ENCODE peak calls at places on chromosomes 4 and X, in ten cellular contexts. A is mesothelial cell of epicardium; W is RWPE1; R is DMS153; I is GOT3; Y is NCI-H774; V is SW480; N is GM23338; U is AG04450; K is CD4-positive, alpha-beta T cell. H is an unnamed sample.
A peak's percentile ranks its signal among the peaks of the same experiment; 100 is the strongest.

GRCh38 chr4:85842540-85842939 is 367.6 kb downstream of the ARHGAP24 start:
- DNase-seq in A (no peak), W (no peak), R (peak; percentile 14), I (no peak), Y (no peak), V (no peak), N (no peak), U (no peak), K (no peak), H (no peak)

GRCh38 chr4:7727727-7728126 is 211.9 kb downstream of the AFAP1 start:
- DNase-seq in A (no peak), W (no peak), R (no peak), I (no peak), Y (no peak), V (no peak), N (no peak), U (no peak), K (no peak), H (no peak)

GRCh38 chr4:38673109-38673978 is 9.3 kb downstream of the KLF3 start:
- DNase-seq in A (no peak), W (peak; percentile 86), R (peak; percentile 37), I (no peak), Y (no peak), V (no peak), N (peak; percentile 62), U (no peak), K (no peak), H (no peak)

GRCh38 chr4:76681996-76682395 is 215.9 kb downstream of the SOWAHB start:
- DNase-seq in A (no peak), W (no peak), R (no peak), I (no peak), Y (no peak), V (no peak), N (no peak), U (no peak), K (no peak), H (no peak)

GRCh38 chr4:150379454-150379853 is 202.5 kb upstream of the MAB21L2 start:
- DNase-seq in A (no peak), W (peak; percentile 1), R (no peak), I (no peak), Y (no peak), V (no peak), N (no peak), U (no peak), K (no peak), H (no peak)

GRCh38 chrX:133415276-133416105 is at the start of gene GPC4:
- DNase-seq in A (peak; percentile 73), W (no peak), R (no peak), I (no peak), Y (peak; percentile 33), V (peak; percentile 68), N (peak; percentile 86), U (no peak), K (no peak), H (no peak)

GRCh38 chr4:86950835-86951525 is 16.2 kb downstream of the AFF1 start:
- DNase-seq in A (no peak), W (no peak), R (no peak), I (no peak), Y (no peak), V (no peak), N (peak; percentile 85), U (no peak), K (no peak), H (no peak)

GRCh38 chr4:157896726-157897125 is 276.1 kb downstream of the GASK1B start:
- DNase-seq in A (no peak), W (no peak), R (no peak), I (no peak), Y (no peak), V (no peak), N (peak; percentile 56), U (no peak), K (no peak), H (no peak)

GRCh38 chrX:15336023-15336413 is 695 bp upstream of the PIGA start:
- DNase-seq in A (no peak), W (peak; percentile 36), R (no peak), I (no peak), Y (peak; percentile 2), V (peak; percentile 29), N (peak; percentile 57), U (peak; percentile 11), K (peak; percentile 25), H (peak; percentile 45)

GRCh38 chr4:128386761-128387599 is 99.4 kb upstream of the PGRMC2 start:
- DNase-seq in A (no peak), W (peak; percentile 70), R (peak; percentile 80), I (peak; percentile 55), Y (no peak), V (peak; percentile 70), N (no peak), U (peak; percentile 91), K (no peak), H (no peak)

GRCh38 chr4:184348311-184349233 is 125.8 kb downstream of the IRF2 start:
- DNase-seq in A (no peak), W (no peak), R (no peak), I (no peak), Y (no peak), V (no peak), N (no peak), U (peak; percentile 39), K (no peak), H (no peak)

GRCh38 chr4:65670331-65671031 is at the start of gene EPHA5:
- DNase-seq in A (peak; percentile 82), W (peak; percentile 50), R (peak; percentile 55), I (peak; percentile 17), Y (peak; percentile 66), V (peak; percentile 20), N (peak; percentile 91), U (peak; percentile 21), K (no peak), H (no peak)

GRCh38 chr4:43242611-43243010 is 350.1 kb downstream of the GRXCR1 start:
- DNase-seq in A (no peak), W (no peak), R (no peak), I (no peak), Y (no peak), V (no peak), N (no peak), U (no peak), K (no peak), H (no peak)

GRCh38 chrX:40402771-40403533 is 177.8 kb upstream of the ATP6AP2 start:
- DNase-seq in A (no peak), W (peak; percentile 11), R (no peak), I (peak; percentile 29), Y (no peak), V (peak; percentile 27), N (no peak), U (peak; percentile 1), K (no peak), H (no peak)

GRCh38 chrX:134396174-134396573 is 63.8 kb upstream of the HPRT1 start:
- DNase-seq in A (no peak), W (peak; percentile 10), R (no peak), I (no peak), Y (no peak), V (peak; percentile 51), N (peak; percentile 12), U (no peak), K (no peak), H (no peak)

GRCh38 chr4:71300964-71301363 is 37.9 kb upstream of the SLC4A4 start:
- DNase-seq in A (no peak), W (no peak), R (no peak), I (no peak), Y (no peak), V (no peak), N (no peak), U (no peak), K (no peak), H (no peak)

GRCh38 chr4:169133932-169134331 is 123.9 kb upstream of the CBR4 start:
- DNase-seq in A (no peak), W (no peak), R (no peak), I (no peak), Y (no peak), V (no peak), N (no peak), U (no peak), K (no peak), H (no peak)

GRCh38 chr4:15234585-15235126 is 193.2 kb upstream of the C1QTNF7 start:
- DNase-seq in A (no peak), W (peak; percentile 72), R (peak; percentile 4), I (no peak), Y (no peak), V (peak; percentile 51), N (no peak), U (peak; percentile 88), K (no peak), H (no peak)

GRCh38 chrX:21873063-21873785 is 17.4 kb downstream of the YY2 start:
- DNase-seq in A (no peak), W (no peak), R (no peak), I (no peak), Y (no peak), V (no peak), N (no peak), U (no peak), K (no peak), H (no peak)

GRCh38 chr4:89248879-89249281 is 58.7 kb downstream of the GPRIN3 start:
- DNase-seq in A (no peak), W (no peak), R (peak; percentile 69), I (no peak), Y (peak; percentile 66), V (no peak), N (no peak), U (no peak), K (no peak), H (no peak)

GRCh38 chr4:79678472-79679202 is 270.6 kb upstream of the GK2 start:
- DNase-seq in A (no peak), W (no peak), R (no peak), I (no peak), Y (no peak), V (no peak), N (no peak), U (no peak), K (no peak), H (no peak)

GRCh38 chrX:24619647-24620046 is 27.5 kb downstream of the PCYT1B start:
- DNase-seq in A (peak; percentile 42), W (no peak), R (peak; percentile 33), I (peak; percentile 62), Y (peak; percentile 10), V (peak; percentile 2), N (no peak), U (peak; percentile 0), K (no peak), H (no peak)

GRCh38 chrX:114581528-114582263 is 2.2 kb upstream of the HTR2C start:
- DNase-seq in A (peak; percentile 39), W (no peak), R (no peak), I (no peak), Y (no peak), V (no peak), N (peak; percentile 57), U (no peak), K (no peak), H (no peak)

GRCh38 chr4:83197555-83198235 is 83.2 kb upstream of the PLAC8 start:
- DNase-seq in A (no peak), W (no peak), R (no peak), I (no peak), Y (no peak), V (no peak), N (peak; percentile 16), U (no peak), K (no peak), H (no peak)

GRCh38 chr4:43843501-43843900 is 605.1 kb downstream of the KCTD8 start:
- DNase-seq in A (no peak), W (no peak), R (no peak), I (no peak), Y (no peak), V (no peak), N (peak; percentile 36), U (no peak), K (no peak), H (no peak)

GRCh38 chrX:110852180-110852579 is 56.6 kb upstream of the CHRDL1 start:
- DNase-seq in A (no peak), W (peak; percentile 11), R (no peak), I (no peak), Y (peak; percentile 27), V (peak; percentile 2), N (peak; percentile 37), U (no peak), K (no peak), H (no peak)

GRCh38 chr4:180084561-180084960 is 2158.6 kb upstream of the TENM3 start:
- DNase-seq in A (no peak), W (no peak), R (peak; percentile 7), I (no peak), Y (peak; percentile 9), V (no peak), N (no peak), U (no peak), K (no peak), H (no peak)

GRCh38 chrX:47097018-47097417 is 18.8 kb downstream of the RGN start:
- DNase-seq in A (no peak), W (no peak), R (no peak), I (no peak), Y (no peak), V (no peak), N (peak; percentile 43), U (no peak), K (no peak), H (no peak)

H was measured in memory B cell.